ENCODE peak calls at places on chromosomes 5 and 9, in seven cellular contexts. Y is activated naive CD4-positive, alpha-beta T cell treated with Interleukin-2 at 50 U/mL for 16 hours; B is CD8-positive, alpha-beta memory T cell; F is NCI-H1105 treated with DMSO at 0.1 percent for 48 hours; S is activated CD4-positive, alpha-beta T cell treated with anti-CD3 and anti-CD28 coated beads for 4 hours; H is amygdala; K is right lobe of liver. D is an unnamed sample.

GRCh38 chr9:72292874-72293607 is 72.0 kb downstream of the ZFAND5 start:
- DNase-seq in Y (no peak), B (no peak), F (peak), S (no peak), H (no peak), K (no peak), D (no peak)

GRCh38 chr5:75461679-75462078 is 49.8 kb downstream of the CERT1 start:
- DNase-seq in Y (no peak), B (no peak), F (no peak), S (no peak), H (no peak), K (no peak), D (no peak)

GRCh38 chr5:16773990-16774389 is 157.2 kb upstream of the RETREG1 start:
- DNase-seq in Y (no peak), B (no peak), F (no peak), S (no peak), H (no peak), K (no peak), D (no peak)

GRCh38 chr9:126235844-126236243 is 90.8 kb upstream of the MVB12B start:
- DNase-seq in Y (no peak), B (no peak), F (no peak), S (no peak), H (no peak), K (no peak), D (no peak)

GRCh38 chr9:123338710-123339665 is 17.0 kb upstream of the CRB2 start:
- DNase-seq in Y (peak), B (peak), F (no peak), S (peak), H (no peak), K (no peak), D (peak)

GRCh38 chr5:17990168-17990567 is 355.9 kb downstream of the TAF11L14 start:
- DNase-seq in Y (no peak), B (no peak), F (no peak), S (no peak), H (no peak), K (no peak), D (no peak)

GRCh38 chr5:78065663-78066062 is 228.8 kb downstream of the AP3B1 start:
- DNase-seq in Y (no peak), B (no peak), F (no peak), S (no peak), H (no peak), K (no peak), D (no peak)

GRCh38 chr5:173354645-173355044 is 26.4 kb upstream of the STC2 start:
- DNase-seq in Y (no peak), B (no peak), F (no peak), S (no peak), H (no peak), K (no peak), D (no peak)

GRCh38 chr5:169788168-169788567 is 151.1 kb downstream of the DOCK2 start:
- DNase-seq in Y (no peak), B (no peak), F (no peak), S (no peak), H (no peak), K (no peak), D (no peak)

D was measured in stimulated activated CD4-positive, alpha-beta T cell treated with anti-CD3 and anti-CD28 coated beads, Interleukin-2, amount 100 ng/mL, for 24 hours.